ENCODE peak calls at places on chromosomes 3 and 15, in seven cellular contexts. One of them, this sample, is unnamed.

GRCh38 chr15:90427185-90427584 is 39.1 kb downstream of the IQGAP1 start:
- DNase-seq in nephron progenitor cell: no peak
- DNase-seq in foreskin keratinocyte: no peak
- DNase-seq in Caco-2: no peak
- DNase-seq in fibroblast of pulmonary artery: no peak
- DNase-seq in activated CD8-positive, alpha-beta T cell treated with anti-CD3 and anti-CD28 coated beads for 36 hours: no peak
- DNase-seq in breast epithelium: no peak
- DNase-seq in this sample: no peak

GRCh38 chr3:126551066-126551838 is 7.5 kb downstream of the C3orf22 start:
- DNase-seq in breast epithelium: peak
- DNase-seq in fibroblast of pulmonary artery: no peak
- DNase-seq in Caco-2: no peak
- DNase-seq in activated CD8-positive, alpha-beta T cell treated with anti-CD3 and anti-CD28 coated beads for 36 hours: no peak
- DNase-seq in nephron progenitor cell: no peak
- DNase-seq in foreskin keratinocyte: no peak
- DNase-seq in this sample: no peak

GRCh38 chr15:32904448-32904847 is 186.6 kb downstream of the GREM1 start:
- DNase-seq in fibroblast of pulmonary artery: no peak
- DNase-seq in Caco-2: no peak
- DNase-seq in nephron progenitor cell: no peak
- DNase-seq in foreskin keratinocyte: no peak
- DNase-seq in breast epithelium: no peak
- DNase-seq in activated CD8-positive, alpha-beta T cell treated with anti-CD3 and anti-CD28 coated beads for 36 hours: no peak
- DNase-seq in this sample: no peak

GRCh38 chr3:50364573-50365079 is 5.3 kb upstream of the TMEM115 start:
- DNase-seq in nephron progenitor cell: no peak
- DNase-seq in Caco-2: no peak
- DNase-seq in breast epithelium: no peak
- DNase-seq in foreskin keratinocyte: no peak
- DNase-seq in fibroblast of pulmonary artery: peak
- DNase-seq in activated CD8-positive, alpha-beta T cell treated with anti-CD3 and anti-CD28 coated beads for 36 hours: no peak
- DNase-seq in this sample: no peak

GRCh38 chr3:107271787-107272387 is 105.4 kb upstream of the CCDC54 start:
- DNase-seq in foreskin keratinocyte: peak
- DNase-seq in nephron progenitor cell: no peak
- DNase-seq in activated CD8-positive, alpha-beta T cell treated with anti-CD3 and anti-CD28 coated beads for 36 hours: no peak
- DNase-seq in Caco-2: no peak
- DNase-seq in fibroblast of pulmonary artery: peak
- DNase-seq in breast epithelium: no peak
- DNase-seq in this sample: no peak

GRCh38 chr15:70054884-70055387 is 42.8 kb downstream of the TLE3 start:
- DNase-seq in activated CD8-positive, alpha-beta T cell treated with anti-CD3 and anti-CD28 coated beads for 36 hours: no peak
- DNase-seq in breast epithelium: no peak
- DNase-seq in foreskin keratinocyte: no peak
- DNase-seq in Caco-2: no peak
- DNase-seq in fibroblast of pulmonary artery: no peak
- DNase-seq in nephron progenitor cell: no peak
- DNase-seq in this sample: no peak

GRCh38 chr15:46091860-46092450 is 457.1 kb downstream of the SQOR start:
- DNase-seq in fibroblast of pulmonary artery: peak
- DNase-seq in breast epithelium: no peak
- DNase-seq in Caco-2: peak
- DNase-seq in nephron progenitor cell: peak
- DNase-seq in activated CD8-positive, alpha-beta T cell treated with anti-CD3 and anti-CD28 coated beads for 36 hours: peak
- DNase-seq in foreskin keratinocyte: peak
- DNase-seq in this sample: no peak

GRCh38 chr3:119084371-119085069 is 49.9 kb upstream of the IGSF11 start:
- DNase-seq in fibroblast of pulmonary artery: no peak
- DNase-seq in breast epithelium: no peak
- DNase-seq in nephron progenitor cell: no peak
- DNase-seq in activated CD8-positive, alpha-beta T cell treated with anti-CD3 and anti-CD28 coated beads for 36 hours: no peak
- DNase-seq in foreskin keratinocyte: peak
- DNase-seq in Caco-2: no peak
- DNase-seq in this sample: no peak

GRCh38 chr3:87287025-87287424 is 10.6 kb upstream of the POU1F1 start:
- DNase-seq in breast epithelium: no peak
- DNase-seq in activated CD8-positive, alpha-beta T cell treated with anti-CD3 and anti-CD28 coated beads for 36 hours: no peak
- DNase-seq in fibroblast of pulmonary artery: peak
- DNase-seq in nephron progenitor cell: no peak
- DNase-seq in foreskin keratinocyte: peak
- DNase-seq in Caco-2: no peak
- DNase-seq in this sample: no peak

GRCh38 chr3:87288486-87288885 is 12.1 kb upstream of the POU1F1 start:
- DNase-seq in Caco-2: no peak
- DNase-seq in fibroblast of pulmonary artery: no peak
- DNase-seq in breast epithelium: no peak
- DNase-seq in nephron progenitor cell: no peak
- DNase-seq in foreskin keratinocyte: no peak
- DNase-seq in activated CD8-positive, alpha-beta T cell treated with anti-CD3 and anti-CD28 coated beads for 36 hours: no peak
- DNase-seq in this sample: no peak
- TF ChIP-seq CTCF in Caco-2: no peak
- TF ChIP-seq CTCF in fibroblast of pulmonary artery: no peak
- TF ChIP-seq CTCF in breast epithelium: no peak
- TF ChIP-seq CTCF in nephron progenitor cell: no peak
- TF ChIP-seq CTCF in foreskin keratinocyte: no peak
- TF ChIP-seq CTCF in activated CD8-positive, alpha-beta T cell treated with anti-CD3 and anti-CD28 coated beads for 36 hours: no peak
- TF ChIP-seq CTCF in this sample: no peak

DNA sequence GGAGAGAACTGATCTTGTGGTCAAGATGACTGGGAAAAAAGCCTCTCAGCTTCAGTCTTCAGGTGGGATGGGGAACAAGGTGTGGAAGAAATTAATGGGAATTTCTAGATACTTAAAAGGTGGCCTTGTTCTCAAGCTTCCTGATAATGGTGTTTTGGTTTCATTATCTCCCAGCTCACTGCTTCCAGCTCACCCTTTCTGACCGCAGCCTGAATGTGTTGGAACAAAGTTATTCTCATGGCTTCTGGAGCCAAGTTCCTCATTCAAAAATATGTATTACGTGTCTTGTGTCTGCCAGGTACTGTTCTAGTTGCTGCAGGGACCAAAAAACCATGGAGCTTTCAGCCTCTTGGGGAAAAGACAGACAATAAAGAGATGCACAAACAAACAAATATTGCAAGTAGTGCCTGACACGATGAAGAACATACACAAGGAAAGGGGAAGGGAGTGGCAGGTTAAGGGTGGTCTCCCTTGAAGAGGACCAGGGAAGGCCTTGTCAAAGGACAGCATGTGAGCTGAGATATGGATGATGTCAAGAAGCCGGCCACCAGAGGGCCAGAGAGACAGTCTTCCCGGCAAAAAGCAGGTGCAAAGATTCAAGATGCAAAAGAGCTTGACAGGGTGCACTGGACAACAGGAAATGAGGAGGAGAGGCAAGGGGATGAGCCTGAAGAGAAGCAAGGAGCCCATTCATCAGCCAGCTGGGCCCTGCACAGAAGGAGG is 35.5 kb downstream of the ARRDC4 start:
- DNase-seq in activated CD8-positive, alpha-beta T cell treated with anti-CD3 and anti-CD28 coated beads for 36 hours: peak
- DNase-seq in breast epithelium: peak
- DNase-seq in foreskin keratinocyte: peak
- DNase-seq in nephron progenitor cell: no peak
- DNase-seq in Caco-2: peak
- DNase-seq in fibroblast of pulmonary artery: no peak
- DNase-seq in this sample: no peak
- TF ChIP-seq CTCF in activated CD8-positive, alpha-beta T cell treated with anti-CD3 and anti-CD28 coated beads for 36 hours: no peak
- TF ChIP-seq CTCF in breast epithelium: no peak
- TF ChIP-seq CTCF in foreskin keratinocyte: peak
- TF ChIP-seq CTCF in nephron progenitor cell: no peak
- TF ChIP-seq CTCF in Caco-2: peak
- TF ChIP-seq CTCF in fibroblast of pulmonary artery: no peak
- TF ChIP-seq CTCF in this sample: peak

GRCh38 chr15:68210409-68210756 is 5.3 kb upstream of the CALML4 start:
- DNase-seq in nephron progenitor cell: no peak
- DNase-seq in breast epithelium: no peak
- DNase-seq in fibroblast of pulmonary artery: no peak
- DNase-seq in Caco-2: no peak
- DNase-seq in foreskin keratinocyte: no peak
- DNase-seq in activated CD8-positive, alpha-beta T cell treated with anti-CD3 and anti-CD28 coated beads for 36 hours: no peak
- DNase-seq in this sample: peak

GRCh38 chr15:68211656-68212320 is 6.7 kb upstream of the CALML4 start:
- DNase-seq in fibroblast of pulmonary artery: no peak
- DNase-seq in nephron progenitor cell: no peak
- DNase-seq in activated CD8-positive, alpha-beta T cell treated with anti-CD3 and anti-CD28 coated beads for 36 hours: no peak
- DNase-seq in breast epithelium: no peak
- DNase-seq in foreskin keratinocyte: no peak
- DNase-seq in Caco-2: no peak
- DNase-seq in this sample: peak

GRCh38 chr15:68209272-68209671 is 4.1 kb upstream of the CALML4 start:
- DNase-seq in nephron progenitor cell: no peak
- DNase-seq in activated CD8-positive, alpha-beta T cell treated with anti-CD3 and anti-CD28 coated beads for 36 hours: no peak
- DNase-seq in breast epithelium: no peak
- DNase-seq in foreskin keratinocyte: no peak
- DNase-seq in fibroblast of pulmonary artery: no peak
- DNase-seq in Caco-2: no peak
- DNase-seq in this sample: peak

GRCh38 chr15:68209735-68210408 is 4.7 kb upstream of the CALML4 start:
- DNase-seq in activated CD8-positive, alpha-beta T cell treated with anti-CD3 and anti-CD28 coated beads for 36 hours: peak
- DNase-seq in breast epithelium: no peak
- DNase-seq in fibroblast of pulmonary artery: no peak
- DNase-seq in nephron progenitor cell: no peak
- DNase-seq in foreskin keratinocyte: peak
- DNase-seq in Caco-2: no peak
- DNase-seq in this sample: peak

DNA sequence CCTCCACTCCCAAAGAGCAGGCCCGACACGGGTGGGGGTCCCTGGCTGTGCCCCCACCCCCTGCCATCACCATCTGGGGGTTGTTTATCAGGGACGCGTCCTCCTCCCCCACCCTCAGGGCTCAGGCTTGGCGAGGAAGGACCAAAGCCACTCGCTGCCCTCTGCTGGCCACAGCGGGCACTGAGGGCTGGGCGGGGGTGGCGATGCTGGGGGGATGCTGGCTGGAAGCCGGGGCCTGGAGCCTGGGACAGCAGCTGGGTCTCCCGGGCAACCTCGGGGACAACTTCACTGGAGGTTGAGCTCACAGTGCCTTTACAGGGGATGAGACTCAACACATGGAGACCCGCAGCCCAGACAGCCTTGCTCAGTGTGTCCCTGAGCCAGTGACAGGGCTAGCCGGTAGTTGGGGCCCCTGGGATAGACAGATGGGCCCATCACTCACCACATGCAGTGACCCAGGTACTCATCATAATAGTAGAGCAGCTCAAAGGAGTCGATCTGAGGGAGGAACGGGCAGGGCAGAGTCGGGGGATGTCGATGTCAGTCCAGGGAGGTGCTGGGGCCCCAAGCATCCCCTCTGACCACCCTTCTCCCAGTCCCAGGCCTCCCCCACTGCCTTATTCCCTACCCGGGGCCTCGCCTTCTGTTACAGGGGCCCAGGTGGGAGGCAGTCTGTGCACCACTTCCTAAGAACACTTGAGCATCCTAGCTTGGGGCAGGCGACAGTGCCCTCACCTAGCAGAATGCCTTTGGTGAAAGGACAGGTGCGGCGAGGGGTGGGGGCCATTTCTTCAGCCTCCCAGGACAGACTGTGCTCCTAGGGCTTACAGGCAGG is 5.9 kb upstream of the CALML4 start:
- DNase-seq in nephron progenitor cell: peak
- DNase-seq in activated CD8-positive, alpha-beta T cell treated with anti-CD3 and anti-CD28 coated beads for 36 hours: peak
- DNase-seq in foreskin keratinocyte: no peak
- DNase-seq in fibroblast of pulmonary artery: peak
- DNase-seq in breast epithelium: no peak
- DNase-seq in Caco-2: peak
- DNase-seq in this sample: peak
- TF ChIP-seq CTCF in nephron progenitor cell: peak
- TF ChIP-seq CTCF in activated CD8-positive, alpha-beta T cell treated with anti-CD3 and anti-CD28 coated beads for 36 hours: peak
- TF ChIP-seq CTCF in foreskin keratinocyte: peak
- TF ChIP-seq CTCF in fibroblast of pulmonary artery: peak
- TF ChIP-seq CTCF in breast epithelium: peak
- TF ChIP-seq CTCF in Caco-2: peak
- TF ChIP-seq CTCF in this sample: peak

GRCh38 chr3:184496933-184497332 is 64.7 kb upstream of the EPHB3 start:
- DNase-seq in fibroblast of pulmonary artery: no peak
- DNase-seq in Caco-2: no peak
- DNase-seq in activated CD8-positive, alpha-beta T cell treated with anti-CD3 and anti-CD28 coated beads for 36 hours: no peak
- DNase-seq in foreskin keratinocyte: no peak
- DNase-seq in breast epithelium: no peak
- DNase-seq in nephron progenitor cell: no peak
- DNase-seq in this sample: no peak
- TF ChIP-seq CTCF in fibroblast of pulmonary artery: no peak
- TF ChIP-seq CTCF in Caco-2: no peak
- TF ChIP-seq CTCF in activated CD8-positive, alpha-beta T cell treated with anti-CD3 and anti-CD28 coated beads for 36 hours: no peak
- TF ChIP-seq CTCF in foreskin keratinocyte: no peak
- TF ChIP-seq CTCF in breast epithelium: no peak
- TF ChIP-seq CTCF in nephron progenitor cell: no peak
- TF ChIP-seq CTCF in this sample: no peak

DNA sequence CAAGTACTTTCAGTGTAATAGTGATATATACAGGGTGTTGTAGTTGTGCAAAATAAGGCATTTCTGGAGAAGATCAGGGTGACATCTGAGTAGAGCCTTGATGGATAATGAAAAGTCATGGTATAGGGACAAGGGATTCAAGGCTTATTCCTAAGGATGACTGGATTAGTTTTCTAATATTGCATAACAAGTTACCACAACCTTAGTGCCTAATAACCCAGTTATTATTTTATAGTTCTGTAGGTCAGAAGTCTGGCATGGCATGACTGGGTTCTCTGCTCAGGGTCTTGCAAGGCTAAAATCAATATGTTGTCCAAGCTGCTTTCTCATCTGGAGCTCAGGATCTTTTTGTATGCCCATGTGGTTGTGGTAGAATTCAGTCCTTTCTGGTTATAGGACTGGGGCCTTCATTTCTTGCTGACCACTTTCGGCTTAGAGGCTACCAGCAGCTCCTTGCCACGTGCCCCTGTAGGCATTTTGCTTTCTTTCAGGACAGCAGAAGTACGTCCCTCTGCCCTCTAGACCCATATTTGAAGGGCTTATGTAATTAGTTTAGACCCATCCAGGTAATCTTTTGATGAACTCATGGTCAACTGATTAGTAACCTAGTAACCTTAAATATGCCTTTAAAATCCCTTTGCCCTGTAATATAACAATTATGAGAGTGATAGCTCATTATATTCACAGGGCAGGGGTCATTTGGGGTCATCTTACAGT is 73.2 kb upstream of the LRRFIP2 start:
- DNase-seq in activated CD8-positive, alpha-beta T cell treated with anti-CD3 and anti-CD28 coated beads for 36 hours: no peak
- DNase-seq in fibroblast of pulmonary artery: no peak
- DNase-seq in Caco-2: no peak
- DNase-seq in foreskin keratinocyte: no peak
- DNase-seq in nephron progenitor cell: no peak
- DNase-seq in breast epithelium: no peak
- DNase-seq in this sample: no peak
- TF ChIP-seq CTCF in activated CD8-positive, alpha-beta T cell treated with anti-CD3 and anti-CD28 coated beads for 36 hours: no peak
- TF ChIP-seq CTCF in fibroblast of pulmonary artery: no peak
- TF ChIP-seq CTCF in Caco-2: no peak
- TF ChIP-seq CTCF in foreskin keratinocyte: no peak
- TF ChIP-seq CTCF in nephron progenitor cell: no peak
- TF ChIP-seq CTCF in breast epithelium: no peak
- TF ChIP-seq CTCF in this sample: no peak

This sample was measured in left ventricle myocardium inferior.